ENCODE peak calls at places on chromosomes 4 and X, in nine cellular contexts. C is osteocyte, L is foreskin keratinocyte, V is endodermal cell, H is neuronal stem cell, S is fibroblast of lung, A is B cell, N is astrocyte of the spinal cord, U is astrocyte of the cerebellum. Z is an unnamed sample.
A peak's percentile ranks its signal among the peaks of the same experiment; 100 is the strongest.

GRCh38 chr4:77226939-77227705 is 70.1 kb downstream of the CCNG2 start:
- DNase-seq in V (no peak), S (no peak), L (no peak), N (no peak), U (no peak), A (no peak), C (no peak), H (no peak), Z (no peak)

GRCh38 chr4:3287271-3287971 is 5.4 kb upstream of the RGS12 start:
- DNase-seq in A (no peak), C (peak; percentile 71), L (no peak), U (no peak), S (no peak), H (no peak), N (no peak), V (no peak), Z (no peak)

GRCh38 chrX:101397779-101398178 is 7.0 kb downstream of the RPL36A start:
- DNase-seq in S (peak; percentile 20), N (no peak), A (no peak), U (no peak), H (no peak), C (no peak), L (no peak), V (peak; percentile 47), Z (no peak)

GRCh38 chr4:5812506-5813229 is 80.2 kb downstream of the CRMP1 start:
- DNase-seq in S (peak; percentile 79), H (peak; percentile 63), N (peak; percentile 70), U (peak; percentile 56), C (no peak), A (no peak), L (peak; percentile 51), V (peak; percentile 74), Z (no peak)

GRCh38 chr4:53899544-53900274 is 164.7 kb downstream of the CHIC2 start:
- DNase-seq in U (peak; percentile 16), C (no peak), N (peak; percentile 67), S (peak; percentile 94), L (no peak), H (no peak), A (no peak), V (no peak), Z (no peak)

GRCh38 chr4:30815685-30816084 is 95.5 kb downstream of the PCDH7 start:
- DNase-seq in C (no peak), H (no peak), S (no peak), N (no peak), U (no peak), L (no peak), V (peak; percentile 51), A (no peak), Z (no peak)

GRCh38 chr4:61411241-61411640 is 211.1 kb downstream of the ADGRL3 start:
- DNase-seq in U (no peak), A (no peak), V (no peak), C (no peak), L (no peak), H (no peak), N (no peak), S (peak; percentile 12), Z (no peak)

GRCh38 chr4:188275686-188276085 is 136.4 kb downstream of the TRIML1 start:
- DNase-seq in U (no peak), S (no peak), C (no peak), L (no peak), H (no peak), V (no peak), N (no peak), A (no peak), Z (no peak)

GRCh38 chr4:114021445-114021844 is 42.0 kb upstream of the ARSJ start:
- DNase-seq in C (no peak), L (no peak), U (no peak), A (no peak), N (no peak), S (no peak), H (no peak), V (no peak), Z (no peak)

GRCh38 chr4:22500831-22501714 is 14.8 kb downstream of the ADGRA3 start:
- DNase-seq in L (peak; percentile 91), U (no peak), H (no peak), A (no peak), C (no peak), S (no peak), N (peak; percentile 58), V (no peak), Z (no peak)

GRCh38 chrX:270848-271367 is 10.3 kb upstream of the PLCXD1 start:
- DNase-seq in V (peak; percentile 58), N (no peak), H (no peak), S (no peak), L (no peak), A (peak; percentile 18), C (no peak), U (no peak), Z (no peak)

GRCh38 chr4:121256346-121256745 is 92.2 kb upstream of the TNIP3 start:
- DNase-seq in S (peak; percentile 96), N (peak; percentile 96), L (peak; percentile 85), V (no peak), H (no peak), A (no peak), C (no peak), U (peak; percentile 90), Z (peak; percentile 79)

GRCh38 chrX:50067435-50068292 is 133.1 kb downstream of the AKAP4 start:
- DNase-seq in L (no peak), S (peak; percentile 40), N (peak; percentile 39), C (no peak), A (no peak), V (peak; percentile 76), H (peak; percentile 67), U (peak; percentile 13), Z (peak; percentile 9)

GRCh38 chr4:106694232-106694631 is 325.7 kb upstream of the GIMD1 start:
- DNase-seq in S (no peak), C (no peak), N (no peak), H (no peak), A (no peak), U (no peak), V (no peak), L (peak; percentile 85), Z (no peak)

GRCh38 chr4:102263024-102263787 is 82.1 kb downstream of the SLC39A8 start:
- DNase-seq in C (no peak), V (no peak), L (peak; percentile 82), H (peak; percentile 41), S (peak; percentile 45), A (no peak), N (peak; percentile 61), U (peak; percentile 51), Z (peak; percentile 35)

GRCh38 chr4:11720292-11720691 is 291.6 kb upstream of the HS3ST1 start:
- DNase-seq in V (no peak), U (no peak), S (peak; percentile 73), C (no peak), L (peak; percentile 63), H (no peak), N (peak; percentile 60), A (no peak), Z (no peak)

GRCh38 chrX:41118156-41118555 is 32.9 kb downstream of the USP9X start:
- DNase-seq in A (no peak), U (no peak), V (no peak), N (no peak), C (no peak), L (no peak), H (no peak), S (no peak), Z (no peak)

GRCh38 chr4:96407651-96408342 is 567.9 kb downstream of the PDHA2 start:
- DNase-seq in A (no peak), S (no peak), H (no peak), V (no peak), C (no peak), U (peak; percentile 1), L (no peak), N (peak; percentile 38), Z (no peak)

GRCh38 chr4:93303440-93303839 is 525.1 kb upstream of the ATOH1 start:
- DNase-seq in C (no peak), S (no peak), N (no peak), V (no peak), H (no peak), A (no peak), L (peak; percentile 44), U (no peak), Z (no peak)

GRCh38 chr4:181761130-181761529 is 482.1 kb upstream of the TENM3 start:
- DNase-seq in A (no peak), C (no peak), H (no peak), V (no peak), U (peak; percentile 15), S (peak; percentile 93), N (peak; percentile 59), L (no peak), Z (no peak)

GRCh38 chr4:87151730-87152129 is 68.7 kb downstream of the KLHL8 start:
- DNase-seq in U (no peak), A (no peak), L (no peak), V (no peak), H (no peak), N (no peak), S (no peak), C (no peak), Z (no peak)

GRCh38 chr4:4334798-4335520 is 44.9 kb downstream of the ZBTB49 start:
- DNase-seq in H (peak; percentile 11), N (peak; percentile 45), L (peak; percentile 36), S (peak; percentile 39), V (peak; percentile 92), A (peak; percentile 78), C (no peak), U (peak; percentile 4), Z (no peak)

GRCh38 chr4:153131478-153132069 is 72.7 kb upstream of the TRIM2 start:
- DNase-seq in U (no peak), V (no peak), H (no peak), S (peak; percentile 36), C (no peak), A (no peak), N (no peak), L (no peak), Z (no peak)

GRCh38 chrX:69618803-69619202 is 2.9 kb downstream of the EDA start:
- DNase-seq in H (no peak), U (no peak), L (peak; percentile 4), S (peak; percentile 28), V (no peak), C (no peak), A (no peak), N (no peak), Z (no peak)

GRCh38 chr4:161252520-161253141 is 911.2 kb downstream of the FSTL5 start:
- DNase-seq in S (peak; percentile 1), N (peak; percentile 29), L (peak; percentile 24), V (no peak), A (no peak), U (no peak), C (no peak), H (no peak), Z (no peak)

GRCh38 chr4:173367285-173367684 is 3.5 kb upstream of the SAP30 start:
- DNase-seq in S (peak; percentile 9), A (no peak), U (no peak), L (peak; percentile 39), V (no peak), H (no peak), N (peak; percentile 18), C (no peak), Z (no peak)